ENCODE peak calls at places on chromosome 2, in four cellular contexts. U is HepG2, H is A549, C is IMR-90. W is an unnamed sample.

GRCh38 chr2:133674433-133675331 is 106.4 kb upstream of the NCKAP5 start:
- DNase-seq in H (no peak), U (peak), C (peak), W (no peak)

GRCh38 chr2:228493852-228494251 is 312.4 kb upstream of the SPHKAP start:
- DNase-seq in U (no peak), H (no peak), C (no peak), W (no peak)

GRCh38 chr2:71469403-71470398 is 16.3 kb downstream of the DYSF start:
- DNase-seq in U (no peak), C (no peak), H (no peak), W (no peak)

GRCh38 chr2:188898261-188898660 is 75.9 kb upstream of the COL3A1 start:
- DNase-seq in U (no peak), C (peak), H (no peak), W (no peak)

GRCh38 chr2:127676906-127677305 is 1.6 kb upstream of the LIMS2 start:
- DNase-seq in H (no peak), C (no peak), U (no peak), W (no peak)

GRCh38 chr2:241867776-241868420 is 1.6 kb upstream of the RTP5 start:
- DNase-seq in U (no peak), H (no peak), C (no peak), W (no peak)

GRCh38 chr2:233331536-233331935 is 22.8 kb upstream of the DGKD start:
- DNase-seq in U (no peak), H (no peak), C (no peak), W (no peak)

GRCh38 chr2:128442053-128442751 is 123.5 kb upstream of the HS6ST1 start:
- DNase-seq in U (peak), H (no peak), C (peak), W (no peak)

GRCh38 chr2:235638541-235639192 is 144.8 kb downstream of the AGAP1 start:
- DNase-seq in C (no peak), H (no peak), U (no peak), W (no peak)

GRCh38 chr2:241815477-241816430 is 6.8 kb downstream of the NEU4 start:
- DNase-seq in H (no peak), U (no peak), C (no peak), W (no peak)

GRCh38 chr2:149903626-149904025 is 316.1 kb upstream of the MMADHC start:
- DNase-seq in U (no peak), H (no peak), C (peak), W (no peak)

GRCh38 chr2:105186967-105187498 is 54.5 kb upstream of the GPR45 start:
- DNase-seq in H (no peak), U (no peak), C (no peak), W (no peak)

GRCh38 chr2:7018261-7018701 is 101.1 kb downstream of the RNF144A start:
- DNase-seq in H (no peak), U (no peak), C (no peak), W (no peak)

GRCh38 chr2:66428986-66429612 is 5.8 kb upstream of the MEIS1 start:
- DNase-seq in U (peak), H (peak), C (peak), W (no peak)
- TF ChIP-seq RFX5 in U (no peak), H (no peak), C (no peak), W (no peak)

GRCh38 chr2:205579335-205579734 is 103.0 kb upstream of the NRP2 start:
- DNase-seq in C (no peak), U (no peak), H (no peak), W (no peak)
- TF ChIP-seq RFX5 in C (no peak), U (no peak), H (no peak), W (no peak)

GRCh38 chr2:162768646-162769045 is 69.9 kb downstream of the KCNH7 start:
- DNase-seq in H (no peak), C (no peak), U (no peak), W (no peak)

DNA sequence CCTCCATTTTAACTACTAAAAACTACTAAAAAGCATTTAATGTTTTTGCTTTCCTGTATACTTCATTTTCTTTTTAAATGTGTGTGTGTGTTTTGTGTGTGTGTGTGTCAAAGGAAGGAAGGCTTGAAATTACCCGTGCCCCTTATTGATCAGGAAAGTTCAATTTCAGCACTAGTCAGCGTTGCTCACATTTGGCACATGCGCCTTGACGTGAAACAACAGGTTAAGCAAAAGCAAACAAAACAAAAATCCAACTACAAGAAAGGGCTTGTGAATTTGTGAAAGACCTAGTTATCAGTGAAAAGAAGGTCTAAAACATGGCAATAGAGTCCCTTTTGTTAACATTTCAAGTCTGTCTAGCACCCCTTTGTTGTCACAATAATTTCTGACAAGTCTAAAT is 72.5 kb downstream of the KCNH7 start:
- DNase-seq in U (no peak), C (no peak), H (no peak), W (no peak)
- TF ChIP-seq RFX5 in U (no peak), C (no peak), H (no peak), W (no peak)

GRCh38 chr2:168951871-168952270 is 50.8 kb downstream of the G6PC2 start:
- DNase-seq in U (no peak), H (no peak), C (no peak), W (no peak)
- TF ChIP-seq RFX5 in U (no peak), H (no peak), C (no peak), W (no peak)

GRCh38 chr2:220701115-220701514 is 871.0 kb downstream of the EPHA4 start:
- DNase-seq in U (no peak), C (no peak), H (no peak), W (no peak)
- TF ChIP-seq RFX5 in U (no peak), C (no peak), H (no peak), W (no peak)

GRCh38 chr2:170254293-170254732 is 76.4 kb downstream of the MYO3B start:
- DNase-seq in U (no peak), H (no peak), C (no peak), W (no peak)
- TF ChIP-seq RFX5 in U (no peak), H (no peak), C (no peak), W (no peak)

GRCh38 chr2:230812041-230812440 is 52.7 kb upstream of the ITM2C start:
- DNase-seq in C (no peak), U (no peak), H (no peak), W (no peak)
- TF ChIP-seq RFX5 in C (no peak), U (no peak), H (no peak), W (no peak)